ENCODE peak calls at places on chromosome 12, in ten cellular contexts. Q is GM10248, C is Kasumi-1, V is T-helper 9 cell, B is kidney glomerular epithelial cell, T is HT1080, O is caudate nucleus, I is HTR-8/SVneo, E is posterior cingulate gyrus, P is esophagus squamous epithelium. D is an unnamed sample.

GRCh38 chr12:109582636-109583035 is 9.0 kb downstream of the MVK start:
- DNase-seq in T (peak), I (no peak), B (no peak), E (no peak), O (no peak), C (no peak), Q (no peak), P (no peak), V (no peak), D (no peak)

GRCh38 chr12:96720363-96720705 is 186.7 kb upstream of the NEDD1 start:
- DNase-seq in Q (peak), E (no peak), T (peak), O (no peak), P (no peak), B (no peak), I (no peak), V (peak), C (no peak), D (peak)

GRCh38 chr12:28710882-28711281 is 438.2 kb upstream of the FAR2 start:
- DNase-seq in I (no peak), B (peak), O (no peak), Q (no peak), V (no peak), C (no peak), E (no peak), T (peak), P (no peak), D (no peak)

GRCh38 chr12:132604108-132605054 is 6.0 kb downstream of the LRCOL1 start:
- DNase-seq in I (no peak), Q (no peak), T (no peak), P (no peak), C (no peak), V (no peak), B (no peak), E (no peak), O (no peak), D (peak)

GRCh38 chr12:106854723-106855122 is 80.2 kb downstream of the RIC8B start:
- DNase-seq in B (no peak), O (no peak), C (no peak), I (no peak), T (no peak), V (no peak), Q (no peak), E (no peak), P (no peak), D (no peak)

GRCh38 chr12:54385251-54385914 is 850 bp upstream of the ZNF385A start:
- DNase-seq in Q (peak), O (no peak), C (no peak), E (no peak), V (no peak), I (no peak), P (no peak), T (no peak), B (no peak), D (no peak)

GRCh38 chr12:108348842-108349241 is 9.7 kb upstream of the CMKLR1 start:
- DNase-seq in E (no peak), V (no peak), C (no peak), O (no peak), T (no peak), I (no peak), B (no peak), Q (no peak), P (no peak), D (no peak)

GRCh38 chr12:92503029-92503931 is 199.5 kb upstream of the PLEKHG7 start:
- DNase-seq in P (no peak), V (no peak), I (no peak), E (no peak), Q (peak), T (no peak), B (no peak), O (no peak), C (no peak), D (no peak)

GRCh38 chr12:124501827-124502226 is 65.6 kb downstream of the NCOR2 start:
- DNase-seq in B (no peak), C (no peak), V (no peak), Q (no peak), T (no peak), I (no peak), O (no peak), P (no peak), E (no peak), D (no peak)

GRCh38 chr12:67982165-67982563 is 7.1 kb upstream of the IFNG-AS1 start:
- DNase-seq in I (no peak), T (no peak), B (no peak), P (no peak), O (no peak), V (no peak), E (no peak), Q (no peak), C (no peak), D (no peak)

GRCh38 chr12:65798903-65799302 is 25.4 kb upstream of the HMGA2 start:
- DNase-seq in O (no peak), P (no peak), B (no peak), Q (no peak), E (no peak), C (no peak), V (no peak), T (no peak), I (no peak), D (no peak)

GRCh38 chr12:92140919-92141536 is 4.6 kb downstream of the BTG1 start:
- DNase-seq in P (no peak), O (no peak), C (no peak), T (no peak), B (no peak), E (no peak), I (no peak), V (no peak), Q (no peak), D (no peak)

GRCh38 chr12:112978163-112979081 is at the start of gene OAS2:
- DNase-seq in C (peak), P (peak), V (peak), O (no peak), E (no peak), B (peak), T (peak), I (no peak), Q (peak), D (peak)

GRCh38 chr12:87597114-87597513 is 432.1 kb downstream of the C12orf50 start:
- DNase-seq in O (no peak), T (no peak), Q (no peak), I (no peak), P (no peak), C (no peak), B (no peak), E (no peak), V (no peak), D (no peak)

GRCh38 chr12:56261503-56262230 is 3.5 kb upstream of the ANKRD52 start:
- DNase-seq in B (peak), O (no peak), E (no peak), V (no peak), T (peak), C (no peak), Q (no peak), I (peak), P (no peak), D (no peak)

GRCh38 chr12:90543841-90544240 is 411.1 kb downstream of the CCER1 start:
- DNase-seq in B (no peak), C (no peak), V (no peak), P (no peak), O (no peak), Q (no peak), T (no peak), E (no peak), I (no peak), D (peak)

D was measured in dermis microvascular lymphatic vessel endothelial cell.